ENCODE peak calls at places on chromosomes 5 and 9, in eight cellular contexts. One of them, this sample, is unnamed. For H3K9me3, the result is how much of the 10 kb centered on the place peaks cover.

GRCh38 chr9:98584059-98584458 is 124.7 kb downstream of the GABBR2 start:
- DNase-seq in PC-9: no peak
- DNase-seq in mammary epithelial cell: no peak
- DNase-seq in IMR-90: no peak
- DNase-seq in hepatocyte: no peak
- DNase-seq in endothelial cell of umbilical vein: peak
- DNase-seq in SK-N-SH: no peak
- DNase-seq in H9: no peak
- DNase-seq in this sample: peak

GRCh38 chr9:89313842-89314241 is 2.8 kb downstream of the CKS2 start:
- DNase-seq in hepatocyte: no peak
- DNase-seq in endothelial cell of umbilical vein: no peak
- DNase-seq in IMR-90: peak
- DNase-seq in SK-N-SH: no peak
- DNase-seq in H9: no peak
- DNase-seq in PC-9: no peak
- DNase-seq in mammary epithelial cell: peak
- DNase-seq in this sample: no peak

GRCh38 chr5:152439791-152440190 is 34.7 kb upstream of the NMUR2 start:
- DNase-seq in IMR-90: no peak
- DNase-seq in mammary epithelial cell: no peak
- DNase-seq in H9: no peak
- DNase-seq in SK-N-SH: no peak
- DNase-seq in hepatocyte: no peak
- DNase-seq in PC-9: no peak
- DNase-seq in endothelial cell of umbilical vein: no peak
- DNase-seq in this sample: no peak

GRCh38 chr9:120767451-120767850 is 25.8 kb downstream of the FBXW2 start:
- DNase-seq in endothelial cell of umbilical vein: no peak
- DNase-seq in PC-9: peak
- DNase-seq in SK-N-SH: no peak
- DNase-seq in hepatocyte: no peak
- DNase-seq in mammary epithelial cell: peak
- DNase-seq in IMR-90: no peak
- DNase-seq in H9: no peak
- DNase-seq in this sample: no peak

GRCh38 chr9:121895836-121896544 is 197.1 kb downstream of the TTLL11 start:
- DNase-seq in hepatocyte: no peak
- DNase-seq in SK-N-SH: no peak
- DNase-seq in endothelial cell of umbilical vein: peak
- DNase-seq in IMR-90: peak
- DNase-seq in H9: no peak
- DNase-seq in mammary epithelial cell: no peak
- DNase-seq in PC-9: no peak
- DNase-seq in this sample: no peak

GRCh38 chr5:138960145-138960692 is 85.1 kb upstream of the LRRTM2 start:
- DNase-seq in H9: no peak
- DNase-seq in PC-9: no peak
- DNase-seq in IMR-90: no peak
- DNase-seq in hepatocyte: no peak
- DNase-seq in mammary epithelial cell: no peak
- DNase-seq in endothelial cell of umbilical vein: no peak
- DNase-seq in SK-N-SH: no peak
- DNase-seq in this sample: no peak

GRCh38 chr5:142521706-142522105 is 164.2 kb downstream of the FGF1 start:
- DNase-seq in IMR-90: peak
- DNase-seq in mammary epithelial cell: no peak
- DNase-seq in hepatocyte: peak
- DNase-seq in SK-N-SH: no peak
- DNase-seq in PC-9: no peak
- DNase-seq in H9: no peak
- DNase-seq in endothelial cell of umbilical vein: no peak
- DNase-seq in this sample: no peak

GRCh38 chr9:95852059-95853032 is 23.1 kb upstream of the ERCC6L2 start:
- DNase-seq in hepatocyte: no peak
- DNase-seq in IMR-90: peak
- DNase-seq in PC-9: peak
- DNase-seq in SK-N-SH: no peak
- DNase-seq in mammary epithelial cell: peak
- DNase-seq in endothelial cell of umbilical vein: peak
- DNase-seq in H9: no peak
- DNase-seq in this sample: no peak

GRCh38 chr5:125041798-125042197 is 295.4 kb upstream of the ZNF608 start:
- DNase-seq in PC-9: no peak
- DNase-seq in IMR-90: no peak
- DNase-seq in H9: no peak
- DNase-seq in hepatocyte: no peak
- DNase-seq in endothelial cell of umbilical vein: no peak
- DNase-seq in mammary epithelial cell: no peak
- DNase-seq in SK-N-SH: no peak
- DNase-seq in this sample: no peak

GRCh38 chr9:125626187-125626586 is 80.8 kb downstream of the MAPKAP1 start:
- DNase-seq in H9: no peak
- DNase-seq in PC-9: peak
- DNase-seq in mammary epithelial cell: no peak
- DNase-seq in IMR-90: peak
- DNase-seq in SK-N-SH: no peak
- DNase-seq in hepatocyte: no peak
- DNase-seq in endothelial cell of umbilical vein: no peak
- DNase-seq in this sample: no peak

GRCh38 chr9:130854086-130854485 is 19.0 kb downstream of the ABL1 start:
- DNase-seq in endothelial cell of umbilical vein: no peak
- DNase-seq in hepatocyte: no peak
- DNase-seq in IMR-90: no peak
- DNase-seq in PC-9: no peak
- DNase-seq in H9: no peak
- DNase-seq in mammary epithelial cell: no peak
- DNase-seq in SK-N-SH: no peak
- DNase-seq in this sample: no peak

GRCh38 chr5:141001466-141001853 is 35.2 kb downstream of the PCDHAC2 start:
- DNase-seq in IMR-90: no peak
- DNase-seq in endothelial cell of umbilical vein: no peak
- DNase-seq in PC-9: peak
- DNase-seq in H9: peak
- DNase-seq in SK-N-SH: peak
- DNase-seq in hepatocyte: peak
- DNase-seq in mammary epithelial cell: peak
- DNase-seq in this sample: no peak

GRCh38 chr9:135254176-135255032 is 166.9 kb downstream of the OLFM1 start:
- DNase-seq in endothelial cell of umbilical vein: no peak
- DNase-seq in H9: no peak
- DNase-seq in IMR-90: no peak
- DNase-seq in mammary epithelial cell: no peak
- DNase-seq in hepatocyte: no peak
- DNase-seq in SK-N-SH: no peak
- DNase-seq in PC-9: no peak
- DNase-seq in this sample: no peak

GRCh38 chr5:66113160-66113559 is 30.9 kb upstream of the SREK1 start:
- DNase-seq in PC-9: peak
- DNase-seq in H9: no peak
- DNase-seq in SK-N-SH: no peak
- DNase-seq in mammary epithelial cell: peak
- DNase-seq in endothelial cell of umbilical vein: no peak
- DNase-seq in IMR-90: peak
- DNase-seq in hepatocyte: no peak
- DNase-seq in this sample: no peak

GRCh38 chr9:15157371-15157770 is 149.6 kb downstream of the TTC39B start:
- DNase-seq in PC-9: no peak
- DNase-seq in SK-N-SH: no peak
- DNase-seq in H9: no peak
- DNase-seq in mammary epithelial cell: peak
- DNase-seq in endothelial cell of umbilical vein: no peak
- DNase-seq in hepatocyte: no peak
- DNase-seq in IMR-90: no peak
- DNase-seq in this sample: no peak

GRCh38 chr9:87840126-87840525 is 42.6 kb upstream of the SPATA31E1 start:
- DNase-seq in SK-N-SH: no peak
- DNase-seq in mammary epithelial cell: no peak
- DNase-seq in IMR-90: no peak
- DNase-seq in PC-9: no peak
- DNase-seq in H9: no peak
- DNase-seq in hepatocyte: no peak
- DNase-seq in endothelial cell of umbilical vein: no peak
- DNase-seq in this sample: no peak

GRCh38 chr5:66742083-66742895 is 146.1 kb downstream of the MAST4 start:
- DNase-seq in SK-N-SH: peak
- DNase-seq in PC-9: no peak
- DNase-seq in mammary epithelial cell: no peak
- DNase-seq in hepatocyte: no peak
- DNase-seq in H9: peak
- DNase-seq in endothelial cell of umbilical vein: no peak
- DNase-seq in IMR-90: no peak
- DNase-seq in this sample: peak

GRCh38 chr5:53126514-53126913 is 17.0 kb upstream of the MOCS2 start:
- DNase-seq in mammary epithelial cell: peak
- DNase-seq in PC-9: no peak
- DNase-seq in endothelial cell of umbilical vein: no peak
- DNase-seq in hepatocyte: no peak
- DNase-seq in SK-N-SH: no peak
- DNase-seq in IMR-90: peak
- DNase-seq in H9: no peak
- DNase-seq in this sample: no peak

GRCh38 chr5:175104682-175105081 is 339.3 kb downstream of the DRD1 start:
- DNase-seq in SK-N-SH: no peak
- DNase-seq in mammary epithelial cell: no peak
- DNase-seq in PC-9: no peak
- DNase-seq in endothelial cell of umbilical vein: no peak
- DNase-seq in H9: no peak
- DNase-seq in IMR-90: no peak
- DNase-seq in hepatocyte: no peak
- DNase-seq in this sample: no peak

GRCh38 chr5:159175547-159175946 is 33.8 kb downstream of the RNF145 start:
- DNase-seq in mammary epithelial cell: peak
- DNase-seq in PC-9: peak
- DNase-seq in IMR-90: peak
- DNase-seq in hepatocyte: peak
- DNase-seq in H9: no peak
- DNase-seq in endothelial cell of umbilical vein: peak
- DNase-seq in SK-N-SH: no peak
- DNase-seq in this sample: no peak

DNA sequence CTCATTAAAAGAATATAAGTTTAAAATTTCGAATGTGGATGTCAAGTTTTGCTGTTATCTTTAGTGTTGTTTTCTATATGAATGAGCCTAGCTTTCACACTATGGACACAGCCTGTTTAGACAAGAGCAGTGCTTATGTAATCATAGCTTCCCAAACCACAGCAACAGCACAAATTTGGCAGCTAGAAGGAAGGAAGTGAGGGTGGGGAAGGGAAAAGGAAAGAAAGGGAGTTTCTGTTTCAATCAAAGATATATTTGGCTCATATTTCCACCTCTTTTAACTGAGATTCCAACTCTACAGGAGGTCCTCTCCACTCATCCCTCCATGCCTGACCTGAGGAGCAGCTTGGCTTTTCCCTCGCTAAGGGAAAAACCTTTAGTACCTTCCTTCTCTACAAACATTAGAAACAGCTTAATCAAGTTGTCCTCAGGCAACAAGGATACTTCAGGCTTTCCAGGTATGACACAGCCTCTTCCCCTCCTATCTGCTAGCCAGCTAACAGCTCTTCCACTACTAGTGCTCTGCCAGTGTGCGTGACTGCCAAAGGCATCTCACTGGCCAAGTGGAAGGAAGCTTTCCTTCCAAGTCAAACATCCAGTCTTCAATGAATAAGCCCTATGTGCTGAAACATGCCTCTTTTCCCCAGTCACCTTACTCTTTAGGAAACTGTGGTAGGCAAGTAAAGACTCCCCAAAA is 268.6 kb upstream of the PTGER4 start:
- DNase-seq in mammary epithelial cell: peak
- DNase-seq in H9: no peak
- DNase-seq in hepatocyte: no peak
- DNase-seq in IMR-90: peak
- DNase-seq in endothelial cell of umbilical vein: no peak
- DNase-seq in SK-N-SH: no peak
- DNase-seq in PC-9: peak
- DNase-seq in this sample: no peak
- H2AFZ ChIP-seq in mammary epithelial cell: peak
- H2AFZ ChIP-seq in H9: no peak
- H2AFZ ChIP-seq in hepatocyte: no peak
- H2AFZ ChIP-seq in IMR-90: peak
- H2AFZ ChIP-seq in endothelial cell of umbilical vein: peak
- H2AFZ ChIP-seq in SK-N-SH: no peak
- H2AFZ ChIP-seq in PC-9: peak
- H2AFZ ChIP-seq in this sample: no peak

GRCh38 chr9:36698984-36699383 is 126.3 kb downstream of the MELK start:
- DNase-seq in IMR-90: no peak
- DNase-seq in mammary epithelial cell: no peak
- DNase-seq in H9: no peak
- DNase-seq in endothelial cell of umbilical vein: no peak
- DNase-seq in hepatocyte: no peak
- DNase-seq in SK-N-SH: no peak
- DNase-seq in PC-9: no peak
- DNase-seq in this sample: no peak
- H3K9me3 ChIP-seq in IMR-90: under half
- H3K9me3 ChIP-seq in mammary epithelial cell: under half
- H3K9me3 ChIP-seq in H9: under half
- H3K9me3 ChIP-seq in endothelial cell of umbilical vein: under half
- H3K9me3 ChIP-seq in hepatocyte: under half
- H3K9me3 ChIP-seq in SK-N-SH: under half
- H3K9me3 ChIP-seq in PC-9: under half
- H3K9me3 ChIP-seq in this sample: under half

GRCh38 chr9:78566521-78566920 is 269.6 kb downstream of the PSAT1 start:
- DNase-seq in endothelial cell of umbilical vein: no peak
- DNase-seq in mammary epithelial cell: no peak
- DNase-seq in H9: no peak
- DNase-seq in IMR-90: no peak
- DNase-seq in SK-N-SH: no peak
- DNase-seq in PC-9: no peak
- DNase-seq in hepatocyte: no peak
- DNase-seq in this sample: no peak
- H2AFZ ChIP-seq in endothelial cell of umbilical vein: no peak
- H2AFZ ChIP-seq in mammary epithelial cell: peak
- H2AFZ ChIP-seq in H9: no peak
- H2AFZ ChIP-seq in IMR-90: peak
- H2AFZ ChIP-seq in SK-N-SH: no peak
- H2AFZ ChIP-seq in PC-9: no peak
- H2AFZ ChIP-seq in hepatocyte: no peak
- H2AFZ ChIP-seq in this sample: no peak

DNA sequence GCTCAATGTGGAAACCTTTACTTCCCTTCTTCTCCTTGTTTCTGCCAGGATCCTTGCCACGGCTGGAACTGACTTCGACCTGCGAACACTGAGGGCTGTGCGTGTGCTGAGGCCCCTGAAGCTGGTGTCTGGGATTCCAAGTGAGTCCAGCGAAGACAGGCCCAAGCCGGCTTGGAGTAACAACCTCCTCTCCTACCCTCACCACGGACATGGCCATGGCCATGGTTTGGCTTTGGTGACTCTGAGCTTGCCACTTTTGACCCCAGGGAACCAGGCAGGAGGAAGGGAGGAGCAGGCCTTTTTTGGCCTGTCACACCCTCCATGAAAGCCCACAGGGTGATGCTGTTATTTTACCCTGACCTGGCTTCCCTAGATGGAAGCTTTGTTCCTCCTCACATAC is 35.5 kb downstream of the CACNA1B start:
- DNase-seq in IMR-90: no peak
- DNase-seq in PC-9: no peak
- DNase-seq in H9: no peak
- DNase-seq in mammary epithelial cell: no peak
- DNase-seq in hepatocyte: no peak
- DNase-seq in SK-N-SH: no peak
- DNase-seq in endothelial cell of umbilical vein: no peak
- DNase-seq in this sample: no peak
- H3K9me3 ChIP-seq in IMR-90: under half
- H3K9me3 ChIP-seq in PC-9: under half
- H3K9me3 ChIP-seq in H9: under half
- H3K9me3 ChIP-seq in mammary epithelial cell: under half
- H3K9me3 ChIP-seq in hepatocyte: under half
- H3K9me3 ChIP-seq in SK-N-SH: under half
- H3K9me3 ChIP-seq in endothelial cell of umbilical vein: under half
- H3K9me3 ChIP-seq in this sample: under half

GRCh38 chr5:101721543-101721942 is 574.5 kb downstream of the SLCO4C1 start:
- DNase-seq in H9: no peak
- DNase-seq in endothelial cell of umbilical vein: no peak
- DNase-seq in hepatocyte: no peak
- DNase-seq in IMR-90: no peak
- DNase-seq in SK-N-SH: no peak
- DNase-seq in mammary epithelial cell: no peak
- DNase-seq in PC-9: no peak
- DNase-seq in this sample: no peak
- H2AFZ ChIP-seq in H9: no peak
- H2AFZ ChIP-seq in endothelial cell of umbilical vein: no peak
- H2AFZ ChIP-seq in hepatocyte: no peak
- H2AFZ ChIP-seq in IMR-90: no peak
- H2AFZ ChIP-seq in SK-N-SH: no peak
- H2AFZ ChIP-seq in mammary epithelial cell: no peak
- H2AFZ ChIP-seq in PC-9: no peak
- H2AFZ ChIP-seq in this sample: no peak